ENCODE peak calls at places on chromosomes 13 and 19, in six cellular contexts. F is cardiac muscle cell, N is dorsolateral prefrontal cortex, I is cardiac fibroblast, Q is A549, T is GM23338. V is an unnamed sample.

GRCh38 chr13:36059366-36059765 is 71.8 kb downstream of the DCLK1 start:
- DNase-seq in I (no peak), Q (no peak), F (no peak), T (no peak), N (no peak), V (no peak)

GRCh38 chr13:88937381-88937780 is 1266.2 kb downstream of the SLITRK5 start:
- DNase-seq in I (no peak), N (no peak), T (no peak), Q (no peak), F (no peak), V (no peak)

GRCh38 chr13:97319088-97319487 is 97.0 kb downstream of the MBNL2 start:
- DNase-seq in N (no peak), I (peak), Q (no peak), T (no peak), F (peak), V (no peak)

GRCh38 chr13:36531746-36532486 is 99.6 kb downstream of the CCNA1 start:
- DNase-seq in T (no peak), N (no peak), Q (no peak), F (peak), I (peak), V (peak)

GRCh38 chr13:76386316-76386715 is 499.9 kb downstream of the KCTD12 start:
- DNase-seq in N (no peak), F (no peak), T (no peak), I (no peak), Q (no peak), V (no peak)

GRCh38 chr19:29574518-29574917 is 31.6 kb upstream of the POP4 start:
- DNase-seq in Q (no peak), N (no peak), I (no peak), F (no peak), T (no peak), V (no peak)

GRCh38 chr13:22229916-22230315 is 559.0 kb downstream of the FGF9 start:
- DNase-seq in N (no peak), I (no peak), T (no peak), Q (no peak), F (no peak), V (no peak)

GRCh38 chr19:16876904-16877361 is 11.9 kb upstream of the F2RL3 start:
- DNase-seq in I (peak), F (peak), Q (no peak), N (no peak), T (no peak), V (no peak)

GRCh38 chr13:95553614-95554385 is 1.3 kb downstream of the CLDN10 start:
- DNase-seq in Q (no peak), I (no peak), N (no peak), F (peak), T (peak), V (peak)

GRCh38 chr13:24307211-24308067 is 1.9 kb upstream of the C1QTNF9 start:
- DNase-seq in Q (no peak), I (peak), F (peak), N (no peak), T (no peak), V (no peak)

GRCh38 chr19:3868770-3869456 is at the start of gene ZFR2:
- DNase-seq in N (peak), T (peak), F (no peak), I (no peak), Q (no peak), V (no peak)

GRCh38 chr13:61036715-61037114 is 378.9 kb downstream of the PCDH20 start:
- DNase-seq in Q (no peak), I (no peak), T (no peak), F (no peak), N (no peak), V (no peak)

GRCh38 chr13:80572308-80572676 is 231.4 kb upstream of the SPRY2 start:
- DNase-seq in N (no peak), F (no peak), Q (no peak), T (no peak), I (no peak), V (no peak)

GRCh38 chr13:79483302-79483701 is 2.3 kb downstream of the NDFIP2 start:
- DNase-seq in F (peak), Q (no peak), N (no peak), T (no peak), I (peak), V (peak)

GRCh38 chr13:43783820-43784219 is 3.0 kb downstream of the ENOX1 start:
- DNase-seq in T (peak), Q (peak), I (peak), F (peak), N (no peak), V (peak)

GRCh38 chr13:27065582-27065981 is 106.0 kb downstream of the USP12 start:
- DNase-seq in Q (no peak), N (no peak), T (no peak), F (no peak), I (no peak), V (no peak)

GRCh38 chr19:7772752-7773291 is 9.8 kb downstream of the CLEC4M start:
- DNase-seq in F (peak), N (no peak), T (no peak), I (peak), Q (no peak), V (no peak)

GRCh38 chr19:51970718-51971117 is 15.9 kb downstream of the ZNF350 start:
- DNase-seq in I (no peak), T (no peak), N (no peak), Q (no peak), F (no peak), V (no peak)

GRCh38 chr19:16828990-16829821 is at the start of gene SIN3B:
- DNase-seq in T (peak), N (peak), I (peak), F (peak), Q (peak), V (peak)

GRCh38 chr19:16148443-16149045 is 5.1 kb downstream of the HSH2D start:
- DNase-seq in T (no peak), I (no peak), F (no peak), N (no peak), Q (no peak), V (no peak)

GRCh38 chr19:55119053-55119452 is 1.6 kb upstream of the PPP1R12C start:
- DNase-seq in T (no peak), F (no peak), Q (no peak), I (no peak), N (no peak), V (no peak)

GRCh38 chr13:86563308-86563707 is 764.1 kb upstream of the SLITRK6 start:
- DNase-seq in F (peak), Q (no peak), T (no peak), N (no peak), I (peak), V (no peak)

GRCh38 chr19:3045885-3046603 is 16.3 kb downstream of the TLE5 start:
- DNase-seq in F (no peak), I (no peak), T (peak), N (no peak), Q (no peak), V (no peak)

GRCh38 chr13:111011899-111012298 is 97.0 kb upstream of the ANKRD10 start:
- DNase-seq in I (no peak), T (no peak), Q (no peak), F (no peak), N (no peak), V (no peak)

GRCh38 chr13:112693831-112694497 is 4.1 kb downstream of the ATP11A start:
- DNase-seq in F (peak), T (no peak), I (peak), Q (no peak), N (no peak), V (peak)

GRCh38 chr13:113652404-113653263 is 5.4 kb downstream of the ATP4B start:
- DNase-seq in Q (no peak), F (no peak), T (no peak), N (no peak), I (no peak), V (no peak)

GRCh38 chr19:2500861-2501260 is 24.9 kb downstream of the GADD45B start:
- DNase-seq in F (no peak), T (no peak), N (no peak), I (peak), Q (no peak), V (no peak)

GRCh38 chr13:52405767-52406494 is at the start of gene THSD1:
- DNase-seq in I (peak), Q (peak), T (peak), F (peak), N (no peak), V (peak)

GRCh38 chr13:110499621-110500281 is 61.8 kb downstream of the RAB20 start:
- DNase-seq in F (no peak), N (no peak), Q (no peak), I (no peak), T (no peak), V (peak)

GRCh38 chr13:35592457-35592856 is 116.0 kb upstream of the MAB21L1 start:
- DNase-seq in F (no peak), T (no peak), N (no peak), Q (no peak), I (no peak), V (no peak)

GRCh38 chr13:33318037-33318436 is 32.5 kb upstream of the STARD13 start:
- DNase-seq in I (no peak), F (no peak), N (no peak), Q (no peak), T (no peak), V (no peak)
- H3K4me3 ChIP-seq in I (no peak), F (no peak), N (no peak), Q (no peak), T (no peak), V (no peak)

GRCh38 chr19:48443262-48443661 is 2.5 kb upstream of the GRWD1 start:
- DNase-seq in T (peak), Q (no peak), F (no peak), I (no peak), N (peak), V (peak)
- H3K4me3 ChIP-seq in T (peak), Q (no peak), F (no peak), I (no peak), N (peak), V (no peak)

GRCh38 chr13:20160346-20161274 is at the start of gene GJA3:
- DNase-seq in Q (peak), N (no peak), I (peak), F (peak), T (peak), V (peak)
- H3K4me3 ChIP-seq in Q (peak), N (peak), I (peak), F (peak), T (peak), V (peak)

DNA sequence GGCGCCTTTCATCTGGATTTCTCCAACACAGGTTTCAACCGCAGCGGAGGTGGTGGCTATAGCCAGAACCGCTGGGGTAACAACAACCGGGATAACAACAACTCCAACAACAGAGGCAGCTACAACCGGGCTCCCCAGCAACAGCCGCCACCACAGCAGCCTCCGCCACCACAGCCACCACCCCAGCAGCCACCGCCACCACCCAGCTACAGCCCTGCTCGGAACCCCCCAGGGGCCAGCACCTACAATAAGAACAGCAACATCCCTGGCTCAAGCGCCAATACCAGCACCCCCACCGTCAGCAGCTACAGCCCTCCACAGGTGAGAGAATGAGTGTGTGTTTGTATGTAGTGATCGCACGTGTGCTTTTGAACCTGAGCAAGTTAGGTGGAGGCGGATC is 6.0 kb upstream of the CCDC97 start:
- DNase-seq in T (no peak), I (no peak), Q (no peak), F (no peak), N (no peak), V (no peak)
- H3K4me3 ChIP-seq in T (no peak), I (no peak), Q (no peak), F (no peak), N (no peak), V (no peak)

GRCh38 chr19:1244693-1245451 is 3.3 kb downstream of the ATP5F1D start:
- DNase-seq in N (no peak), T (no peak), F (no peak), I (no peak), Q (no peak), V (no peak)
- H3K4me3 ChIP-seq in N (peak), T (no peak), F (no peak), I (peak), Q (peak), V (peak)

V was measured in adipocyte.